ENCODE peak calls at places on chromosomes 13 and 19, in six cellular contexts. L is smooth muscle cell of the brain vasculature, K is glutamatergic neuron, G is astrocyte of the spinal cord, Z is memory B cell, X is NCI-H2227 treated with DMSO at 0.1 percent for 48 hours. W is an unnamed sample.

GRCh38 chr13:99548448-99548847 is 47.2 kb downstream of the TM9SF2 start:
- DNase-seq in K (no peak), L (no peak), X (no peak), Z (no peak), G (no peak), W (no peak)

GRCh38 chr13:29901714-29902631 is 51.6 kb upstream of the UBL3 start:
- DNase-seq in K (no peak), G (peak), L (peak), Z (no peak), X (peak), W (no peak)

GRCh38 chr19:21482863-21483276 is 22.5 kb upstream of the ZNF429 start:
- DNase-seq in K (peak), Z (peak), L (no peak), G (peak), X (peak), W (peak)

GRCh38 chr19:14632286-14632685 is 42.4 kb downstream of the ADGRE3 start:
- DNase-seq in Z (peak), L (no peak), G (no peak), K (no peak), X (no peak), W (no peak)

GRCh38 chr13:24135674-24136300 is 24.7 kb upstream of the SPATA13 start:
- DNase-seq in Z (no peak), K (no peak), L (no peak), G (peak), X (no peak), W (no peak)

GRCh38 chr19:48624067-48624594 is 4.8 kb downstream of the SPHK2 start:
- DNase-seq in Z (peak), K (peak), G (peak), X (peak), L (no peak), W (peak)

GRCh38 chr13:23743269-23743668 is 145.9 kb downstream of the MIPEP start:
- DNase-seq in K (no peak), X (no peak), G (no peak), Z (no peak), L (no peak), W (no peak)

GRCh38 chr13:83211301-83211700 is 671.0 kb downstream of the SLITRK1 start:
- DNase-seq in X (no peak), G (peak), L (no peak), Z (no peak), K (no peak), W (no peak)

GRCh38 chr13:53800011-53800410 is 771.4 kb downstream of the OLFM4 start:
- DNase-seq in Z (no peak), X (no peak), K (no peak), G (no peak), L (no peak), W (no peak)

GRCh38 chr19:14599548-14600147 is 16.8 kb downstream of the CLEC17A start:
- DNase-seq in Z (no peak), G (no peak), K (no peak), X (no peak), L (no peak), W (no peak)

GRCh38 chr19:18156841-18157464 is 4.0 kb downstream of the PIK3R2 start:
- DNase-seq in X (peak), G (peak), L (peak), Z (no peak), K (no peak), W (peak)

GRCh38 chr13:38045278-38046048 is 175.9 kb upstream of the TRPC4 start:
- DNase-seq in G (peak), L (peak), K (no peak), X (no peak), Z (no peak), W (no peak)

W was measured in retina.